ENCODE peak calls at places on chromosomes 3 and 15, in six cellular contexts. F is PC-3, J is IMR-90, X is GM23248, K is K562, D is astrocyte. Q is an unnamed sample.
A peak's percentile ranks its signal among the peaks of the same experiment; 100 is the strongest.

GRCh38 chr3:44077267-44077666 is 164.4 kb upstream of the TOPAZ1 start:
- DNase-seq in F (no peak), J (no peak), X (peak; percentile 29), K (no peak), D (no peak), Q (no peak)

GRCh38 chr15:91853501-91853967 is at the start of gene SLCO3A1:
- DNase-seq in F (no peak), J (peak; percentile 32), X (peak; percentile 72), K (peak; percentile 12), D (no peak), Q (peak; percentile 75)

GRCh38 chr3:119937229-119937628 is 155.3 kb downstream of the NR1I2 start:
- DNase-seq in F (no peak), J (peak; percentile 10), X (no peak), K (peak; percentile 29), D (peak; percentile 50), Q (no peak)

GRCh38 chr15:88382482-88382983 is 84.7 kb downstream of the MRPL46 start:
- DNase-seq in F (peak; percentile 9), J (no peak), X (peak; percentile 60), K (no peak), D (peak; percentile 60), Q (no peak)

GRCh38 chr3:148943531-148944200 is 47.7 kb upstream of the GYG1 start:
- DNase-seq in F (peak; percentile 93), J (peak; percentile 85), X (peak; percentile 87), K (peak; percentile 77), D (peak; percentile 74), Q (peak; percentile 23)

GRCh38 chr3:157167371-157167770 is 7.4 kb upstream of the CCNL1 start:
- DNase-seq in F (no peak), J (no peak), X (no peak), K (no peak), D (no peak), Q (no peak)

GRCh38 chr3:81716870-81717509 is 44.5 kb downstream of the GBE1 start:
- DNase-seq in F (peak; percentile 45), J (peak; percentile 83), X (peak; percentile 64), K (peak; percentile 47), D (peak; percentile 77), Q (no peak)

GRCh38 chr3:126476166-126476975 is 680 bp upstream of the ZXDC start:
- DNase-seq in F (peak; percentile 26), J (peak; percentile 25), X (peak; percentile 62), K (peak; percentile 59), D (peak; percentile 16), Q (peak; percentile 76)

GRCh38 chr3:127478922-127479321 is 111.6 kb downstream of the TPRA1 start:
- DNase-seq in F (no peak), J (no peak), X (no peak), K (no peak), D (no peak), Q (no peak)

GRCh38 chr15:65839354-65839901 is 29.9 kb upstream of the RAB11A start:
- DNase-seq in F (no peak), J (no peak), X (no peak), K (peak; percentile 88), D (no peak), Q (no peak)

GRCh38 chr15:92224843-92225242 is 168.8 kb upstream of the ST8SIA2 start:
- DNase-seq in F (no peak), J (no peak), X (no peak), K (no peak), D (no peak), Q (no peak)

GRCh38 chr3:112199622-112200316 is 66.7 kb upstream of the GCSAM start:
- DNase-seq in F (peak; percentile 95), J (peak; percentile 6), X (peak; percentile 54), K (no peak), D (peak; percentile 63), Q (no peak)

GRCh38 chr3:107543666-107544065 is 20.9 kb downstream of the BBX start:
- DNase-seq in F (peak; percentile 22), J (no peak), X (peak; percentile 31), K (peak; percentile 14), D (no peak), Q (no peak)

GRCh38 chr15:61421470-61421869 is 192.4 kb upstream of the RORA start:
- DNase-seq in F (no peak), J (no peak), X (no peak), K (no peak), D (no peak), Q (no peak)

GRCh38 chr15:63708141-63708772 is 111.1 kb downstream of the FBXL22 start:
- DNase-seq in F (no peak), J (no peak), X (peak; percentile 14), K (no peak), D (peak; percentile 47), Q (no peak)

GRCh38 chr15:65285291-65286068 is 1.2 kb downstream of the PARP16 start:
- DNase-seq in F (no peak), J (peak; percentile 58), X (peak; percentile 48), K (no peak), D (peak; percentile 18), Q (no peak)

GRCh38 chr3:77464106-77464688 is 424.3 kb downstream of the ROBO2 start:
- DNase-seq in F (no peak), J (no peak), X (peak; percentile 11), K (no peak), D (peak; percentile 37), Q (no peak)

GRCh38 chr15:96350321-96350720 is 19.8 kb downstream of the NR2F2 start:
- DNase-seq in F (no peak), J (no peak), X (no peak), K (no peak), D (no peak), Q (peak; percentile 13)

GRCh38 chr3:25511972-25512721 is 84.1 kb downstream of the RARB start:
- DNase-seq in F (no peak), J (no peak), X (no peak), K (no peak), D (no peak), Q (no peak)

GRCh38 chr3:52289338-52289746 is 1.7 kb downstream of the GLYCTK start:
- DNase-seq in F (no peak), J (no peak), X (no peak), K (no peak), D (no peak), Q (peak; percentile 58)

GRCh38 chr3:20023663-20024417 is 11.8 kb upstream of the PP2D1 start:
- DNase-seq in F (no peak), J (no peak), X (no peak), K (peak; percentile 77), D (no peak), Q (peak; percentile 45)

GRCh38 chr3:52247455-52248164 is 2.1 kb downstream of the PPM1M start:
- DNase-seq in F (no peak), J (no peak), X (no peak), K (no peak), D (no peak), Q (no peak)

GRCh38 chr15:81254277-81255265 is 57.9 kb downstream of the IL16 start:
- DNase-seq in F (no peak), J (peak; percentile 59), X (peak; percentile 39), K (no peak), D (no peak), Q (no peak)

GRCh38 chr15:77028451-77029165 is 33.7 kb downstream of the PSTPIP1 start:
- DNase-seq in F (no peak), J (no peak), X (no peak), K (no peak), D (no peak), Q (peak; percentile 14)

GRCh38 chr3:141335531-141336042 is 32.7 kb upstream of the ZBTB38 start:
- DNase-seq in F (no peak), J (peak; percentile 67), X (peak; percentile 58), K (no peak), D (no peak), Q (no peak)

GRCh38 chr15:96327155-96327741 is 3.3 kb upstream of the NR2F2 start:
- DNase-seq in F (peak; percentile 90), J (peak; percentile 93), X (peak; percentile 94), K (peak; percentile 85), D (peak; percentile 90), Q (peak; percentile 51)

GRCh38 chr15:28947241-28947674 is 61.5 kb downstream of the APBA2 start:
- DNase-seq in F (no peak), J (no peak), X (no peak), K (no peak), D (no peak), Q (no peak)

GRCh38 chr3:141707741-141708203 is 30.3 kb upstream of the RNF7 start:
- DNase-seq in F (peak; percentile 15), J (peak; percentile 64), X (peak; percentile 53), K (no peak), D (peak; percentile 74), Q (no peak)

DNA sequence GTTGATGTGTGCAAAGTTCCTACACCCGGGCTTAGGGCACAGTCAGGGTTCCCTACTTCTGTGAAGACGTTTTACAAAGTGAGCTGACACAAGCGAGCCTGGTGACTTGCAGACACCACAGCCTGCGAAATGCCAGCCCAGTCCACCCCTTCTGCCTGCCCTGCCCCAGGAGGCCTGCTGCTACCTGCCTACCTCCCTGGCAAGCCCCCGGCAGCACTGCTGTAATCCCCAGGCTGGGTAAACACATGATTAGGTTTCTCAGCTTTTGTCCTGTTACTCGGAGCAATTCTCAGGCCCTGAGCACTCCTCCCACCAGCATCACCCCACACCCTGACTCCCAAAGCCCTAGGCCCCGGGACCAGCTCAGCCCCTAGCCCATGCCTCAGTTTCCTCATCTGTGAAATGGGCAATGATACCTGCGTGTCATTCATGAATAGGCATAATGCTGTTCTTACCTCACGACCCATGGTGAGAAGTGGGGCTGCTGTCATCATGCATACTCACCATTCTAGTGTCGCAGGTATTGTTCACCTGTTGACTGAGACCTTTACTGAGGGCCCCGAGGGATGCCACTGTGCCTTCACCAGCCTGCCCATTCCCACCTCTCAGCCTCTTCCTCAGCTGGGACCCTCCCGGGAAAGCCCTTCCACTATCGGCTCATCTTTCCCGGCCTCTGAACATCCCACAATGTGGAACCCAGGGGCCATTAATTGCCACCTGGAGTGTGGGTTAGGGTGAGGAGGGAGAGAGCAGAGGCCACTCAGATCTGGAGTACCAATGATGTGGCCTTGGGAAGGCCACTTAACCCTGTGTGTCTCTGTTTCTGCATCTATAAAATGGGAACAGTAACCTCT is 31.5 kb upstream of the SLC6A6 start:
- DNase-seq in F (no peak), J (no peak), X (no peak), K (no peak), D (no peak), Q (no peak)
- H3K9ac ChIP-seq in F (no peak overlapping the region), J (no peak overlapping the region), X (no peak overlapping the region), K (peak overlapping the region; percentile 66), D (no peak overlapping the region), Q (no peak overlapping the region)

GRCh38 chr3:194584866-194585265 is 48.4 kb downstream of the TMEM44 start:
- DNase-seq in F (peak; percentile 82), J (peak; percentile 61), X (peak; percentile 53), K (no peak), D (peak; percentile 20), Q (no peak)
- H3K4me3 ChIP-seq in F (peak overlapping the region; percentile 98), J (no peak overlapping the region), X (peak overlapping the region; percentile 97), K (peak overlapping the region; percentile 99), D (peak overlapping the region; percentile 77), Q (no peak overlapping the region)

DNA sequence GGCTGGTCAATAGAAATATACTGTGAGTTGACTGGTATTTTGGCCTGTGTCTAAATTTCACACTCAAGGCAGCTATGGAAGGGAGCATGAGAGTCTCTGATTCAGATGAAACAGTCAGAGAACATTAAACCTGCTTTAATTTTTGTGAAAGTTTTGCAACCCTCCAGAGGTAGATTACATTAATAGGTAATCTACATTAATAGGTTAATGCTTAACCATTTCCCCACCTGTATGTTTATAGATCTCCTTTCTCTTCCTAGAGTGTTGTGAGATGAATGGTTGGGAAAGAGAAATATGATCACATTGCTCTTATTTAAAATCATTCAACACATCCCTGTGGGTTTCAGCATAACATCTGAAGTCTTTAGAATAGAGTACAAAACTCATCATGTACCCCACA is 586.9 kb upstream of the DPPA4 start:
- DNase-seq in F (no peak), J (no peak), X (peak; percentile 3), K (no peak), D (no peak), Q (no peak)
- H3K36me3 ChIP-seq in F (no peaks in the 10 kb centered on the region), J (no peaks in the 10 kb centered on the region), X (no peaks in the 10 kb centered on the region), K (no peaks in the 10 kb centered on the region), D (no peaks in the 10 kb centered on the region), Q (no peaks in the 10 kb centered on the region)

GRCh38 chr3:48446043-48446424 is 503 bp upstream of the ATRIP start:
- DNase-seq in F (no peak), J (no peak), X (no peak), K (no peak), D (no peak), Q (no peak)
- H3K9ac ChIP-seq in F (peak overlapping the region; percentile 81), J (peak overlapping the region; percentile 82), X (peak overlapping the region; percentile 87), K (peak overlapping the region; percentile 93), D (peak overlapping the region; percentile 90), Q (peak overlapping the region; percentile 89)

Q was measured in colonic mucosa.